ENCODE peak calls at places on chromosome 2, in nine cellular contexts. One of them, this sample, is unnamed.

GRCh38 chr2:213104089-213104902 is 47.1 kb downstream of the IKZF2 start:
- DNase-seq in KBM-7: peak
- DNase-seq in transverse colon: no peak
- DNase-seq in NCI-H1694 treated with DMSO at 0.1 percent for 48 hours: no peak
- DNase-seq in OCI-LY7: no peak
- DNase-seq in heart right ventricle: no peak
- DNase-seq in NCI-H1417: no peak
- DNase-seq in SHP77: no peak
- DNase-seq in BJ: no peak
- DNase-seq in this sample: no peak

GRCh38 chr2:160271166-160272086 is 71.4 kb upstream of the ITGB6 start:
- DNase-seq in KBM-7: no peak
- DNase-seq in transverse colon: no peak
- DNase-seq in NCI-H1694 treated with DMSO at 0.1 percent for 48 hours: no peak
- DNase-seq in OCI-LY7: no peak
- DNase-seq in heart right ventricle: peak
- DNase-seq in NCI-H1417: peak
- DNase-seq in SHP77: no peak
- DNase-seq in BJ: no peak
- DNase-seq in this sample: no peak

GRCh38 chr2:30216157-30216556 is 15.2 kb upstream of the LBH start:
- DNase-seq in KBM-7: no peak
- DNase-seq in transverse colon: no peak
- DNase-seq in NCI-H1694 treated with DMSO at 0.1 percent for 48 hours: no peak
- DNase-seq in OCI-LY7: no peak
- DNase-seq in heart right ventricle: no peak
- DNase-seq in NCI-H1417: no peak
- DNase-seq in SHP77: no peak
- DNase-seq in BJ: no peak
- DNase-seq in this sample: no peak

GRCh38 chr2:208037564-208038487 is 12.5 kb upstream of the PLEKHM3 start:
- DNase-seq in KBM-7: no peak
- DNase-seq in transverse colon: no peak
- DNase-seq in NCI-H1694 treated with DMSO at 0.1 percent for 48 hours: no peak
- DNase-seq in OCI-LY7: no peak
- DNase-seq in heart right ventricle: no peak
- DNase-seq in NCI-H1417: no peak
- DNase-seq in SHP77: no peak
- DNase-seq in BJ: no peak
- DNase-seq in this sample: no peak

GRCh38 chr2:234291765-234292204 is 205.1 kb downstream of the ARL4C start:
- DNase-seq in KBM-7: peak
- DNase-seq in transverse colon: peak
- DNase-seq in NCI-H1694 treated with DMSO at 0.1 percent for 48 hours: no peak
- DNase-seq in OCI-LY7: no peak
- DNase-seq in heart right ventricle: peak
- DNase-seq in NCI-H1417: no peak
- DNase-seq in SHP77: peak
- DNase-seq in BJ: no peak
- DNase-seq in this sample: no peak

GRCh38 chr2:63052411-63053234 is 2.0 kb downstream of the OTX1 start:
- DNase-seq in KBM-7: no peak
- DNase-seq in transverse colon: no peak
- DNase-seq in NCI-H1694 treated with DMSO at 0.1 percent for 48 hours: no peak
- DNase-seq in OCI-LY7: no peak
- DNase-seq in heart right ventricle: no peak
- DNase-seq in NCI-H1417: no peak
- DNase-seq in SHP77: no peak
- DNase-seq in BJ: no peak
- DNase-seq in this sample: no peak

GRCh38 chr2:95277246-95277906 is 3.1 kb downstream of the PROM2 start:
- DNase-seq in KBM-7: no peak
- DNase-seq in transverse colon: peak
- DNase-seq in NCI-H1694 treated with DMSO at 0.1 percent for 48 hours: no peak
- DNase-seq in OCI-LY7: peak
- DNase-seq in heart right ventricle: no peak
- DNase-seq in NCI-H1417: no peak
- DNase-seq in SHP77: no peak
- DNase-seq in BJ: no peak
- DNase-seq in this sample: no peak

GRCh38 chr2:84492571-84492970 is 23.7 kb upstream of the DNAH6 start:
- DNase-seq in KBM-7: no peak
- DNase-seq in transverse colon: no peak
- DNase-seq in NCI-H1694 treated with DMSO at 0.1 percent for 48 hours: no peak
- DNase-seq in OCI-LY7: no peak
- DNase-seq in heart right ventricle: no peak
- DNase-seq in NCI-H1417: no peak
- DNase-seq in SHP77: no peak
- DNase-seq in BJ: no peak
- DNase-seq in this sample: no peak

GRCh38 chr2:231933916-231934401 is 7.8 kb upstream of the NPPC start:
- DNase-seq in KBM-7: no peak
- DNase-seq in transverse colon: no peak
- DNase-seq in NCI-H1694 treated with DMSO at 0.1 percent for 48 hours: peak
- DNase-seq in OCI-LY7: peak
- DNase-seq in heart right ventricle: peak
- DNase-seq in NCI-H1417: no peak
- DNase-seq in SHP77: no peak
- DNase-seq in BJ: no peak
- DNase-seq in this sample: no peak

GRCh38 chr2:85707304-85707703 is 13.1 kb downstream of the GNLY start:
- DNase-seq in KBM-7: peak
- DNase-seq in transverse colon: peak
- DNase-seq in NCI-H1694 treated with DMSO at 0.1 percent for 48 hours: peak
- DNase-seq in OCI-LY7: peak
- DNase-seq in heart right ventricle: peak
- DNase-seq in NCI-H1417: peak
- DNase-seq in SHP77: peak
- DNase-seq in BJ: peak
- DNase-seq in this sample: peak

GRCh38 chr2:200742426-200742825 is 69.3 kb upstream of the BZW1 start:
- DNase-seq in KBM-7: no peak
- DNase-seq in transverse colon: no peak
- DNase-seq in NCI-H1694 treated with DMSO at 0.1 percent for 48 hours: no peak
- DNase-seq in OCI-LY7: no peak
- DNase-seq in heart right ventricle: peak
- DNase-seq in NCI-H1417: no peak
- DNase-seq in SHP77: no peak
- DNase-seq in BJ: peak
- DNase-seq in this sample: no peak

GRCh38 chr2:166092889-166093288 is 34.9 kb downstream of the SCN1A start:
- DNase-seq in KBM-7: no peak
- DNase-seq in transverse colon: no peak
- DNase-seq in NCI-H1694 treated with DMSO at 0.1 percent for 48 hours: no peak
- DNase-seq in OCI-LY7: no peak
- DNase-seq in heart right ventricle: no peak
- DNase-seq in NCI-H1417: no peak
- DNase-seq in SHP77: no peak
- DNase-seq in BJ: no peak
- DNase-seq in this sample: no peak

GRCh38 chr2:3751832-3752231 is 48.5 kb downstream of the DCDC2C start:
- DNase-seq in KBM-7: no peak
- DNase-seq in transverse colon: no peak
- DNase-seq in NCI-H1694 treated with DMSO at 0.1 percent for 48 hours: no peak
- DNase-seq in OCI-LY7: no peak
- DNase-seq in heart right ventricle: no peak
- DNase-seq in NCI-H1417: no peak
- DNase-seq in SHP77: no peak
- DNase-seq in BJ: no peak
- DNase-seq in this sample: no peak

GRCh38 chr2:133918141-133918540 is 335.7 kb upstream of the MGAT5 start:
- DNase-seq in KBM-7: no peak
- DNase-seq in transverse colon: no peak
- DNase-seq in NCI-H1694 treated with DMSO at 0.1 percent for 48 hours: no peak
- DNase-seq in OCI-LY7: no peak
- DNase-seq in heart right ventricle: no peak
- DNase-seq in NCI-H1417: no peak
- DNase-seq in SHP77: no peak
- DNase-seq in BJ: no peak
- DNase-seq in this sample: no peak

GRCh38 chr2:161245237-161245505 is 63.1 kb upstream of the PSMD14 start:
- DNase-seq in KBM-7: no peak
- DNase-seq in transverse colon: no peak
- DNase-seq in NCI-H1694 treated with DMSO at 0.1 percent for 48 hours: no peak
- DNase-seq in OCI-LY7: no peak
- DNase-seq in heart right ventricle: no peak
- DNase-seq in NCI-H1417: no peak
- DNase-seq in SHP77: no peak
- DNase-seq in BJ: no peak
- DNase-seq in this sample: no peak

GRCh38 chr2:10405441-10405840 is 42.7 kb downstream of the ODC1 start:
- DNase-seq in KBM-7: no peak
- DNase-seq in transverse colon: peak
- DNase-seq in NCI-H1694 treated with DMSO at 0.1 percent for 48 hours: peak
- DNase-seq in OCI-LY7: no peak
- DNase-seq in heart right ventricle: no peak
- DNase-seq in NCI-H1417: no peak
- DNase-seq in SHP77: no peak
- DNase-seq in BJ: no peak
- DNase-seq in this sample: no peak

GRCh38 chr2:111665011-111665410 is 219.0 kb downstream of the ANAPC1 start:
- DNase-seq in KBM-7: no peak
- DNase-seq in transverse colon: no peak
- DNase-seq in NCI-H1694 treated with DMSO at 0.1 percent for 48 hours: no peak
- DNase-seq in OCI-LY7: no peak
- DNase-seq in heart right ventricle: no peak
- DNase-seq in NCI-H1417: no peak
- DNase-seq in SHP77: no peak
- DNase-seq in BJ: no peak
- DNase-seq in this sample: no peak

GRCh38 chr2:80002761-80003160 is 301.8 kb downstream of the LRRTM1 start:
- DNase-seq in KBM-7: no peak
- DNase-seq in transverse colon: no peak
- DNase-seq in NCI-H1694 treated with DMSO at 0.1 percent for 48 hours: no peak
- DNase-seq in OCI-LY7: no peak
- DNase-seq in heart right ventricle: no peak
- DNase-seq in NCI-H1417: no peak
- DNase-seq in SHP77: no peak
- DNase-seq in BJ: no peak
- DNase-seq in this sample: no peak

GRCh38 chr2:54570925-54571694 is 115.0 kb downstream of the SPTBN1 start:
- DNase-seq in KBM-7: peak
- DNase-seq in transverse colon: peak
- DNase-seq in NCI-H1694 treated with DMSO at 0.1 percent for 48 hours: no peak
- DNase-seq in OCI-LY7: peak
- DNase-seq in heart right ventricle: peak
- DNase-seq in NCI-H1417: peak
- DNase-seq in SHP77: peak
- DNase-seq in BJ: peak
- DNase-seq in this sample: peak

GRCh38 chr2:101401906-101402305 is 14.6 kb upstream of the CREG2 start:
- DNase-seq in KBM-7: no peak
- DNase-seq in transverse colon: no peak
- DNase-seq in NCI-H1694 treated with DMSO at 0.1 percent for 48 hours: no peak
- DNase-seq in OCI-LY7: no peak
- DNase-seq in heart right ventricle: no peak
- DNase-seq in NCI-H1417: no peak
- DNase-seq in SHP77: no peak
- DNase-seq in BJ: no peak
- DNase-seq in this sample: no peak

GRCh38 chr2:182732736-182733135 is 16.7 kb downstream of the DNAJC10 start:
- DNase-seq in KBM-7: no peak
- DNase-seq in transverse colon: no peak
- DNase-seq in NCI-H1694 treated with DMSO at 0.1 percent for 48 hours: no peak
- DNase-seq in OCI-LY7: no peak
- DNase-seq in heart right ventricle: no peak
- DNase-seq in NCI-H1417: no peak
- DNase-seq in SHP77: no peak
- DNase-seq in BJ: no peak
- DNase-seq in this sample: no peak

This sample was measured in activated naive CD4-positive, alpha-beta T cell treated with Interleukin-2 at 50 U/mL for 16 hours.